ENCODE peak calls at places on chromosomes 7 and 10, in six cellular contexts. P, W, G, Z, K and C are unnamed samples.

GRCh38 chr10:86357041-86357440 is 9.6 kb downstream of the GRID1 start:
- DNase-seq in P (no peak), W (no peak), G (no peak), Z (no peak), K (no peak), C (no peak)

GRCh38 chr10:5070648-5071410 is 23.4 kb upstream of the AKR1C3 start:
- DNase-seq in G (no peak), K (no peak), Z (no peak), P (no peak), W (peak; percentile 92), C (no peak)

GRCh38 chr7:71829499-71829898 is 582.6 kb downstream of the CALN1 start:
- DNase-seq in W (no peak), K (no peak), P (no peak), Z (no peak), G (no peak), C (no peak)

GRCh38 chr10:3755440-3756359 is 29.3 kb downstream of the KLF6 start:
- DNase-seq in K (no peak), P (no peak), G (peak; percentile 29), W (peak; percentile 71), Z (no peak), C (no peak)

GRCh38 chr7:2231992-2232765 is 566 bp downstream of the MAD1L1 start:
- DNase-seq in Z (no peak), G (no peak), P (no peak), W (peak; percentile 47), K (no peak), C (no peak)

GRCh38 chr7:140557809-140558518 is 78.7 kb upstream of the MKRN1 start:
- DNase-seq in P (no peak), K (no peak), G (no peak), Z (no peak), W (no peak), C (no peak)

GRCh38 chr7:134789967-134790685 is 10.7 kb downstream of the CALD1 start:
- DNase-seq in W (no peak), G (no peak), K (no peak), P (no peak), Z (no peak), C (no peak)

GRCh38 chr7:156487811-156488523 is 152.6 kb upstream of the RNF32 start:
- DNase-seq in G (no peak), W (peak; percentile 30), P (no peak), K (no peak), Z (no peak), C (no peak)

GRCh38 chr10:53754851-53755250 is 982.3 kb upstream of the MBL2 start:
- DNase-seq in G (no peak), Z (no peak), P (no peak), K (no peak), W (no peak), C (no peak)

GRCh38 chr10:21265622-21266021 is 259.9 kb downstream of the SKIDA1 start:
- DNase-seq in Z (no peak), K (no peak), W (peak; percentile 28), G (peak; percentile 51), P (no peak), C (no peak)

GRCh38 chr7:121891731-121892130 is 18.8 kb downstream of the PTPRZ1 start:
- DNase-seq in W (no peak), Z (no peak), G (no peak), P (no peak), K (no peak), C (no peak)

DNA sequence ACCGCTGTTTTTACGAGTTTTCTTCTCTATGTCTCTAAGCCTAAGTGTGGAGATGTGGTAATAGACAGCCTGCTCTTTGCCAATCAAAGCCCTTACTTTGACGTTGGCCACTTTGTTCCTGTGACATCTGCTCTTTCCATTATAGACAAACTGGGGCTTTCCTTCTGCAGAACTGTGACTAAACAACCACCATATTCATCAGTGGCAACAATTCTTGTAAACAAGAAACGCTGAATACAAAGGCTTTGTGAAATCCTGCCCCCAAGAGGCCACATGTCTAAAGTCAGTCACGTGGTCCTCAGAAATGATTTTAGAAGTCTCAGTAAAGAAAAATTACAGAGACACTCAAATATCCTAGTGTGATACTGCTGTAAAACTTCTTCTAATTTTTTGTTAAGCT is 59.6 kb upstream of the CAPZA2 start:
- DNase-seq in P (no peak), K (peak; percentile 32), Z (no peak), G (peak; percentile 84), W (peak; percentile 56), C (no peak)
- H3K27ac ChIP-seq in P (no peak overlapping the region), K (peak overlapping the region; percentile 77), Z (no peak overlapping the region), G (peak overlapping the region; percentile 88), W (peak overlapping the region; percentile 14), C (peak overlapping the region; percentile 18)

GRCh38 chr10:11626071-11626470 is 14.6 kb upstream of the USP6NL start:
- DNase-seq in K (no peak), Z (no peak), P (no peak), W (no peak), G (no peak), C (no peak)
- TF ChIP-seq EP300 in K (no peak), Z (no peak), P (no peak), W (no peak), G (no peak), C (no peak)

DNA sequence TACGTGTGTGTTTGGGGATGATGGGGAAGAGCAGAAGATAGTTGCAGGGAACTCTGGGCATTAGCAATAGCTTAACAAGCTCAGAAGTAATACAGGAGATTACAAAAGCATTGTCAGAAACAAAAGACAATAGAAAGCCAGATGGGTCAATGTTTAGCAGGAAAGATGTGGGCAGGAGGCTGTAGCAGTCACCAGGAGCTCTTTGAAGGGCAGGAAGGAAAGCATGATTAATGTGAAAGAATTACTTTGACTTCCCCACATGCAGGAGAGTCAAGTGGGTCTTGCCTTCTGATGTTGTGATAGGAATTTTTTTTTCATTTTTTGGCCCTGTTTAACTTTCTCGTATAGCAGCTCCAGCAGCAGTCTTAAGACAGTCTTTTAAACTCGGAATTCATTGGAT is 6.0 kb upstream of the SMNDC1 start:
- DNase-seq in G (no peak), P (no peak), K (no peak), Z (no peak), W (no peak), C (no peak)
- TF ChIP-seq POLR2A in G (no peak), P (no peak), K (no peak), Z (no peak), W (no peak), C (no peak)

DNA sequence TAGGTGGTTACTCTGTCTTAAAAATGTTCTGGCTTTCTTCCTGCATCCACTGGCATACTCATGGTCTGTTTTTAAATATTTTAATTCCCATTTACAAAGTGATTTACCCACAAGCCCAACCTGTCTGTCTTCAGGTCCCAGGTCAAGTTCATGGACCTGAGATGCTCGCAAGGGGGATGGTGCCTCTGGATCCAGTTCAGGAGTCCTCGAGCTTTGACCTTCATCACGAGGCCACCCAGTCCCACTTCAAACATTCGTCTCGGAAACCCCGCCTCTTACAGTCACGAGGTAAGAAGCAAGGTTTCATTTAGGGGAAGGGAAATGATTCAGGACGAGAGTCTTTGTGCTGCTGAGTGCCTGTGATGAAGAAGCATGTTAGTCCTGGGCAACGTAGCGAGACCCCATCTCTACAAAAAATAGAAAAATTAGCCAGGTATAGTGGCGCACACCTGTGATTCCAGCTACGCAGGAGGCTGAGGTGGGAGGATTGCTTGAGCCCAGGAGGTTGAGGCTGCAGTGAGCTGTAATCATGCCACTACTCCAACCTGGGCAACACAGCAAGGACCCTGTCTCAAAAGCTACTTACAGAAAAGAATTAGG is 8.7 kb downstream of the ZKSCAN1 start:
- DNase-seq in K (no peak), Z (peak; percentile 29), W (peak; percentile 69), G (no peak), P (no peak), C (no peak)
- H3K27ac ChIP-seq in K (no peak overlapping the region), Z (peak overlapping the region; percentile 54), W (peak overlapping the region; percentile 49), G (no peak overlapping the region), P (peak overlapping the region; percentile 100), C (no peak overlapping the region)

GRCh38 chr10:114408968-114409444 is 4.7 kb upstream of the AFAP1L2 start:
- DNase-seq in G (no peak), Z (no peak), K (no peak), P (no peak), W (no peak), C (no peak)

GRCh38 chr10:114404171-114405010 is at the start of gene AFAP1L2:
- DNase-seq in G (peak; percentile 64), P (peak; percentile 57), K (peak; percentile 63), W (no peak), Z (no peak), C (no peak)

GRCh38 chr10:114406455-114406854 is 2.2 kb upstream of the AFAP1L2 start:
- DNase-seq in P (no peak), K (no peak), G (no peak), Z (no peak), W (no peak), C (no peak)

GRCh38 chr10:114405011-114405350 is 679 bp upstream of the AFAP1L2 start:
- DNase-seq in Z (no peak), K (peak; percentile 70), G (peak; percentile 54), P (peak; percentile 37), W (no peak), C (no peak)

GRCh38 chr10:114408112-114408967 is 4.0 kb upstream of the AFAP1L2 start:
- DNase-seq in G (no peak), K (no peak), W (no peak), P (no peak), Z (no peak), C (no peak)
- TF ChIP-seq EP300 in G (no peak), K (no peak), W (no peak), P (no peak), Z (no peak), C (no peak)

DNA sequence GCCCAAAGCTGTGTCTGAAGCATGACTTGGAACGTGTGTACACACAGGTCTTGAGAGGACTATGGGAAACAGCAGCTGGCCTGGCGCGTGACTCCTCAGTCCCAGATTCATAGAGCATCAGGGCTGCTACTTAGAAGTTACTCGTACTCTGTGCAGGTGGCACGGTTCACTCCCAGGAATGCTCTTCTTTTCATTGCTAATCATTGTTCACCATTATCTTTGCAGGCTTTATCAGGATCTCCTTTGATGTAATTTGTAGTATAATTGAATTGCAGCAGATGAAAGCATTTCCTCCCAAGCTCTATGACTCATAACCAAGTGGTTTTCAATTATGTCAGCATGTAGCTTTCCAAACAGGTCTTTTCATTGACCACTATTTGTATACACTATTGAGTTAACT is 938.9 kb downstream of the NRG3 start:
- DNase-seq in W (peak; percentile 2), Z (no peak), G (no peak), P (peak; percentile 32), K (no peak), C (no peak)
- TF ChIP-seq POLR2A in W (no peak), Z (no peak), G (no peak), P (no peak), K (no peak), C (no peak)